ENCODE peak calls at places on chromosomes 5 and 9, in four cellular contexts. One of them, this sample, is unnamed.

GRCh38 chr5:9888517-9888916 is 258.4 kb upstream of the TAS2R1 start:
- DNase-seq in esophagus squamous epithelium: no peak
- DNase-seq in fibroblast of lung: peak; percentile 87
- DNase-seq in BJ: peak; percentile 65
- DNase-seq in this sample: no peak

GRCh38 chr5:177373806-177374205 is 10.4 kb upstream of the SLC34A1 start:
- DNase-seq in esophagus squamous epithelium: no peak
- DNase-seq in fibroblast of lung: no peak
- DNase-seq in BJ: no peak
- DNase-seq in this sample: no peak

GRCh38 chr5:97801497-97801896 is 618.5 kb upstream of the RIOK2 start:
- DNase-seq in esophagus squamous epithelium: no peak
- DNase-seq in fibroblast of lung: no peak
- DNase-seq in BJ: no peak
- DNase-seq in this sample: no peak

GRCh38 chr9:132412089-132412488 is 2.1 kb downstream of the CFAP77 start:
- DNase-seq in esophagus squamous epithelium: no peak
- DNase-seq in fibroblast of lung: peak; percentile 3
- DNase-seq in BJ: no peak
- DNase-seq in this sample: no peak

GRCh38 chr5:180339583-180340183 is 13.5 kb downstream of the GFPT2 start:
- DNase-seq in esophagus squamous epithelium: no peak
- DNase-seq in fibroblast of lung: peak; percentile 46
- DNase-seq in BJ: no peak
- DNase-seq in this sample: no peak

GRCh38 chr9:122875523-122875922 is 29.6 kb downstream of the RC3H2 start:
- DNase-seq in esophagus squamous epithelium: no peak
- DNase-seq in fibroblast of lung: no peak
- DNase-seq in BJ: no peak
- DNase-seq in this sample: no peak

GRCh38 chr5:81989204-81989603 is 17.4 kb downstream of the ATG10 start:
- DNase-seq in esophagus squamous epithelium: no peak
- DNase-seq in fibroblast of lung: no peak
- DNase-seq in BJ: no peak
- DNase-seq in this sample: no peak

GRCh38 chr5:103139264-103139865 is 19.3 kb downstream of the PPIP5K2 start:
- DNase-seq in esophagus squamous epithelium: no peak
- DNase-seq in fibroblast of lung: peak; percentile 55
- DNase-seq in BJ: no peak
- DNase-seq in this sample: peak; percentile 75

GRCh38 chr5:72347801-72348305 is 27.7 kb downstream of the PTCD2 start:
- DNase-seq in esophagus squamous epithelium: no peak
- DNase-seq in fibroblast of lung: peak; percentile 95
- DNase-seq in BJ: peak; percentile 73
- DNase-seq in this sample: no peak

GRCh38 chr9:18906656-18907395 is 126.2 kb downstream of the SAXO1 start:
- DNase-seq in esophagus squamous epithelium: no peak
- DNase-seq in fibroblast of lung: peak; percentile 69
- DNase-seq in BJ: no peak
- DNase-seq in this sample: peak; percentile 21

GRCh38 chr9:127067603-127068220 is 54.7 kb downstream of the ANGPTL2 start:
- DNase-seq in esophagus squamous epithelium: no peak
- DNase-seq in fibroblast of lung: peak; percentile 10
- DNase-seq in BJ: no peak
- DNase-seq in this sample: no peak

GRCh38 chr5:141968914-141969608 is at the start of gene RNF14:
- DNase-seq in esophagus squamous epithelium: peak; percentile 71
- DNase-seq in fibroblast of lung: peak; percentile 92
- DNase-seq in BJ: peak; percentile 59
- DNase-seq in this sample: peak; percentile 97

GRCh38 chr9:135328485-135329417 is 150.8 kb upstream of the PPP1R26 start:
- DNase-seq in esophagus squamous epithelium: no peak
- DNase-seq in fibroblast of lung: no peak
- DNase-seq in BJ: no peak
- DNase-seq in this sample: no peak

GRCh38 chr5:172119921-172120688 is 67.9 kb downstream of the STK10 start:
- DNase-seq in esophagus squamous epithelium: no peak
- DNase-seq in fibroblast of lung: no peak
- DNase-seq in BJ: no peak
- DNase-seq in this sample: no peak

GRCh38 chr9:35903049-35903448 is 3.0 kb upstream of the HRCT1 start:
- DNase-seq in esophagus squamous epithelium: no peak
- DNase-seq in fibroblast of lung: peak; percentile 54
- DNase-seq in BJ: no peak
- DNase-seq in this sample: no peak

GRCh38 chr5:133396187-133396621 is 216.1 kb downstream of the FSTL4 start:
- DNase-seq in esophagus squamous epithelium: no peak
- DNase-seq in fibroblast of lung: no peak
- DNase-seq in BJ: no peak
- DNase-seq in this sample: no peak

GRCh38 chr5:170097934-170098333 is 7.8 kb upstream of the FOXI1 start:
- DNase-seq in esophagus squamous epithelium: no peak
- DNase-seq in fibroblast of lung: no peak
- DNase-seq in BJ: no peak
- DNase-seq in this sample: no peak

GRCh38 chr5:59132131-59132530 is 549.3 kb downstream of the RAB3C start:
- DNase-seq in esophagus squamous epithelium: no peak
- DNase-seq in fibroblast of lung: no peak
- DNase-seq in BJ: no peak
- DNase-seq in this sample: no peak

GRCh38 chr5:62042007-62042406 is 264.0 kb upstream of the KIF2A start:
- DNase-seq in esophagus squamous epithelium: no peak
- DNase-seq in fibroblast of lung: no peak
- DNase-seq in BJ: no peak
- DNase-seq in this sample: no peak

DNA sequence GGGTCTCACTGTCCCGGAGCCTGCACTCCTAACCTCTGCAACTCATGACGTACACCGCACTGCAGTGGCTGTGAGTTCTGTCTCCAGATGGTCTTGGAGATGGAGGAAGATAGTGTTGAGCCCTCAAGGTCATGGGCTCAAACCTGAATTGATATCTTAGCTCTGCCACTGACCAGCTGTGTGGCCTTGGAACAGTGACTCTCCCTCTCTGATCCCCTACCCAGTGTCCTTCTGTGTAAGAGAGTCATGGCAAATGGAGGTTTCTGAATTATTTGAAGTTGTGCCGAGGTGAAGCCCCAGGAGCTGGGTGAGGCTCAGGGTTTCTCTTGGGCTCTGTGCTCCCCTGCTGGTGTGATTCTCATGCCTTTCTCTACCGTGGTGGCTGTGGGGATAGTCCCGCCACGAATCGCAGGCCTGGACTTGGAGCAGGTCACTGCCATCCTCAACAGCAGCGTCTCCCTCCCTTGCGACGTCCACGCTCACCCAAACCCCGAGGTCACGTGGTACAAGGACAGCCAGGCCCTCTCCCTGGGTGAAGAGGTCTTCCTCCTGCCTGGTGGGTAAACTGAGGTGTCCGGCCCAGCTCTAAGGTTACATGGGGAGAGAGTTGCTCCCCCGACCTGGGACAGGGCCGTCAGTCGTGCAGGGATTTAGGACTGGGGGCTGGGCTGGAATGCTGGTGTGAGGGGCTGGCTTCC is 60.6 kb upstream of the ASS1 start:
- DNase-seq in esophagus squamous epithelium: no peak
- DNase-seq in fibroblast of lung: no peak
- DNase-seq in BJ: no peak
- DNase-seq in this sample: no peak
- H3K27me3 ChIP-seq in esophagus squamous epithelium: no peaks in the 10 kb centered on the region
- H3K27me3 ChIP-seq in fibroblast of lung: peaks cover 3% of the 10 kb centered on the region
- H3K27me3 ChIP-seq in BJ: peaks cover 5% of the 10 kb centered on the region
- H3K27me3 ChIP-seq in this sample: no peaks in the 10 kb centered on the region

GRCh38 chr9:6864102-6864501 is 106.3 kb downstream of the KDM4C start:
- DNase-seq in esophagus squamous epithelium: no peak
- DNase-seq in fibroblast of lung: no peak
- DNase-seq in BJ: no peak
- DNase-seq in this sample: no peak
- H3K4me3 ChIP-seq in esophagus squamous epithelium: no peak overlapping the region
- H3K4me3 ChIP-seq in fibroblast of lung: no peak overlapping the region
- H3K4me3 ChIP-seq in BJ: no peak overlapping the region
- H3K4me3 ChIP-seq in this sample: no peak overlapping the region

GRCh38 chr5:38751103-38751502 is 94.7 kb upstream of the OSMR start:
- DNase-seq in esophagus squamous epithelium: no peak
- DNase-seq in fibroblast of lung: no peak
- DNase-seq in BJ: no peak
- DNase-seq in this sample: no peak
- TF ChIP-seq CTCF in esophagus squamous epithelium: no peak
- TF ChIP-seq CTCF in fibroblast of lung: peak; percentile 31
- TF ChIP-seq CTCF in BJ: no peak
- TF ChIP-seq CTCF in this sample: no peak

GRCh38 chr5:476814-477175 is 33.8 kb downstream of the EXOC3 start:
- DNase-seq in esophagus squamous epithelium: no peak
- DNase-seq in fibroblast of lung: no peak
- DNase-seq in BJ: no peak
- DNase-seq in this sample: peak; percentile 10
- H3K27me3 ChIP-seq in esophagus squamous epithelium: peaks cover 4% of the 10 kb centered on the region
- H3K27me3 ChIP-seq in fibroblast of lung: peaks cover 6% of the 10 kb centered on the region
- H3K27me3 ChIP-seq in BJ: no peaks in the 10 kb centered on the region
- H3K27me3 ChIP-seq in this sample: peaks cover 35% of the 10 kb centered on the region

GRCh38 chr9:73180373-73180772 is 28.7 kb downstream of the ANXA1 start:
- DNase-seq in esophagus squamous epithelium: no peak
- DNase-seq in fibroblast of lung: peak; percentile 82
- DNase-seq in BJ: peak; percentile 56
- DNase-seq in this sample: no peak
- H3K4me3 ChIP-seq in esophagus squamous epithelium: no peak overlapping the region
- H3K4me3 ChIP-seq in fibroblast of lung: no peak overlapping the region
- H3K4me3 ChIP-seq in BJ: no peak overlapping the region
- H3K4me3 ChIP-seq in this sample: no peak overlapping the region

GRCh38 chr5:145912019-145912418 is 24.4 kb upstream of the SH3RF2 start:
- DNase-seq in esophagus squamous epithelium: no peak
- DNase-seq in fibroblast of lung: no peak
- DNase-seq in BJ: no peak
- DNase-seq in this sample: no peak
- TF ChIP-seq CTCF in esophagus squamous epithelium: no peak
- TF ChIP-seq CTCF in fibroblast of lung: no peak
- TF ChIP-seq CTCF in BJ: no peak
- TF ChIP-seq CTCF in this sample: no peak

GRCh38 chr5:120430572-120430971 is 33.5 kb upstream of the PRR16 start:
- DNase-seq in esophagus squamous epithelium: no peak
- DNase-seq in fibroblast of lung: no peak
- DNase-seq in BJ: no peak
- DNase-seq in this sample: no peak

GRCh38 chr5:120432861-120433260 is 31.2 kb upstream of the PRR16 start:
- DNase-seq in esophagus squamous epithelium: no peak
- DNase-seq in fibroblast of lung: no peak
- DNase-seq in BJ: no peak
- DNase-seq in this sample: no peak

GRCh38 chr5:120436996-120437395 is 27.1 kb upstream of the PRR16 start:
- DNase-seq in esophagus squamous epithelium: no peak
- DNase-seq in fibroblast of lung: peak; percentile 71
- DNase-seq in BJ: peak; percentile 50
- DNase-seq in this sample: no peak

GRCh38 chr5:120435129-120435528 is 29.0 kb upstream of the PRR16 start:
- DNase-seq in esophagus squamous epithelium: no peak
- DNase-seq in fibroblast of lung: no peak
- DNase-seq in BJ: no peak
- DNase-seq in this sample: no peak
- H3K27me3 ChIP-seq in esophagus squamous epithelium: no peaks in the 10 kb centered on the region
- H3K27me3 ChIP-seq in fibroblast of lung: no peaks in the 10 kb centered on the region
- H3K27me3 ChIP-seq in BJ: no peaks in the 10 kb centered on the region
- H3K27me3 ChIP-seq in this sample: no peaks in the 10 kb centered on the region

GRCh38 chr5:111734597-111734996 is 22.4 kb downstream of the NREP start:
- DNase-seq in esophagus squamous epithelium: no peak
- DNase-seq in fibroblast of lung: no peak
- DNase-seq in BJ: no peak
- DNase-seq in this sample: no peak

GRCh38 chr5:111734013-111734412 is 23.0 kb downstream of the NREP start:
- DNase-seq in esophagus squamous epithelium: no peak
- DNase-seq in fibroblast of lung: peak; percentile 93
- DNase-seq in BJ: no peak
- DNase-seq in this sample: no peak

GRCh38 chr5:111733571-111733970 is 23.4 kb downstream of the NREP start:
- DNase-seq in esophagus squamous epithelium: no peak
- DNase-seq in fibroblast of lung: no peak
- DNase-seq in BJ: no peak
- DNase-seq in this sample: no peak

GRCh38 chr5:111737716-111738115 is 19.3 kb downstream of the NREP start:
- DNase-seq in esophagus squamous epithelium: no peak
- DNase-seq in fibroblast of lung: peak; percentile 86
- DNase-seq in BJ: peak; percentile 38
- DNase-seq in this sample: no peak

DNA sequence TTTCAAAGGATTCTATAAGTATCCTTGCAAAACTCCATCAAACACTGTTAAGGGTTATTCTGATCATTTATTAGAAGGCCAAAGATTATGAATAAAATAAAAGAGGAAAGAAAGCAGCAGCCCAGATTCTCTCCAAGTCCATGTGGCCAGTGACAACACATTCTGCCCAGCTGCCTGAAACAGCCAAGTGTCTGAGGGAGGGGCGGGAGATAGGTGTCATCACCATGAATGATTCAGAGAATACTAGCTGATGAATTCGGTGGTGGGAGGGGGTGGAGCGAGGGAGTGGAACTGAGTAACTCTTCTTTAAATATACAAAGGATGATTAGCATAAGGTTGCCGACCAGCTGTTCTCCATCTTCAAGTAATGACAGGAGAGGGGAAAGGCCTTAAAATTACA is 21.2 kb downstream of the NREP start:
- DNase-seq in esophagus squamous epithelium: no peak
- DNase-seq in fibroblast of lung: peak; percentile 98
- DNase-seq in BJ: peak; percentile 76
- DNase-seq in this sample: peak; percentile 88
- H3K4me3 ChIP-seq in esophagus squamous epithelium: no peak overlapping the region
- H3K4me3 ChIP-seq in fibroblast of lung: no peak overlapping the region
- H3K4me3 ChIP-seq in BJ: no peak overlapping the region
- H3K4me3 ChIP-seq in this sample: peak overlapping the region; percentile 20

GRCh38 chr9:92403153-92403552 is 1.2 kb downstream of the OGN start:
- DNase-seq in esophagus squamous epithelium: no peak
- DNase-seq in fibroblast of lung: no peak
- DNase-seq in BJ: no peak
- DNase-seq in this sample: no peak

GRCh38 chr9:92405770-92406169 is 1.4 kb upstream of the OGN start:
- DNase-seq in esophagus squamous epithelium: no peak
- DNase-seq in fibroblast of lung: no peak
- DNase-seq in BJ: no peak
- DNase-seq in this sample: no peak

GRCh38 chr9:92404437-92404836 is at the start of gene OGN:
- DNase-seq in esophagus squamous epithelium: no peak
- DNase-seq in fibroblast of lung: peak; percentile 52
- DNase-seq in BJ: no peak
- DNase-seq in this sample: no peak

GRCh38 chr9:92404031-92404430 is 347 bp downstream of the OGN start:
- DNase-seq in esophagus squamous epithelium: no peak
- DNase-seq in fibroblast of lung: no peak
- DNase-seq in BJ: no peak
- DNase-seq in this sample: no peak

GRCh38 chr9:92402359-92402758 is 2.0 kb downstream of the OGN start:
- DNase-seq in esophagus squamous epithelium: no peak
- DNase-seq in fibroblast of lung: peak; percentile 54
- DNase-seq in BJ: no peak
- DNase-seq in this sample: no peak
- TF ChIP-seq CTCF in esophagus squamous epithelium: no peak
- TF ChIP-seq CTCF in fibroblast of lung: no peak
- TF ChIP-seq CTCF in BJ: no peak
- TF ChIP-seq CTCF in this sample: no peak